ENCODE peak calls at places on chromosomes 5 and 9, in six cellular contexts. A is cerebellum; P is COR-L47; W is DMS53; C is IMR-90; V is activated T-cell treated with anti-CD3 and anti-CD28 coated beads, Interleukin-2, amount 50 U/mL, for 48 hours. L is an unnamed sample.

GRCh38 chr9:93111001-93111370 is 15.0 kb downstream of the CARD19 start:
- DNase-seq in V (no peak), W (no peak), A (no peak), P (no peak), C (no peak), L (no peak)

GRCh38 chr5:84215521-84215920 is 169.2 kb downstream of the EDIL3 start:
- DNase-seq in V (no peak), P (no peak), W (no peak), C (no peak), A (no peak), L (peak)

GRCh38 chr5:152542741-152543140 is 137.7 kb upstream of the NMUR2 start:
- DNase-seq in C (no peak), P (no peak), V (no peak), A (no peak), W (no peak), L (no peak)

GRCh38 chr9:28365736-28366135 is 792.5 kb upstream of the C9orf72 start:
- DNase-seq in W (no peak), A (no peak), C (no peak), V (no peak), P (no peak), L (peak)

GRCh38 chr5:158170534-158170933 is 311.6 kb upstream of the CLINT1 start:
- DNase-seq in P (no peak), W (no peak), C (no peak), V (no peak), A (no peak), L (peak)

GRCh38 chr5:154191467-154192261 is 1.1 kb downstream of the GALNT10 start:
- DNase-seq in V (no peak), A (no peak), P (no peak), W (peak), C (peak), L (peak)

GRCh38 chr9:134591573-134591981 is 50.0 kb upstream of the COL5A1 start:
- DNase-seq in P (no peak), A (no peak), V (no peak), C (no peak), W (no peak), L (peak)

GRCh38 chr5:68467208-68467607 is 251.7 kb downstream of the PIK3R1 start:
- DNase-seq in P (no peak), V (no peak), A (no peak), W (no peak), C (no peak), L (no peak)

GRCh38 chr9:70013598-70014196 is 30.0 kb upstream of the MAMDC2 start:
- DNase-seq in W (peak), V (no peak), A (no peak), C (peak), P (peak), L (peak)

GRCh38 chr5:112254303-112254702 is 164.8 kb downstream of the EPB41L4A start:
- DNase-seq in W (no peak), P (no peak), V (no peak), A (no peak), C (no peak), L (no peak)

GRCh38 chr5:67674256-67674655 is 477.7 kb upstream of the CD180 start:
- DNase-seq in P (no peak), A (no peak), V (no peak), W (no peak), C (no peak), L (no peak)

L was measured in NCI-H69.